ENCODE peak calls at places on chromosome 11, in ten cellular contexts. Z is heart right ventricle, X is colonic mucosa, Q is SK-N-SH, T is spleen, K is tibial artery, U is BJ, V is DND-41, E is A673, A is endodermal cell. W is an unnamed sample.
A peak's percentile ranks its signal among the peaks of the same experiment; 100 is the strongest.

GRCh38 chr11:72041364-72042058 is 38.8 kb downstream of the NUMA1 start:
- DNase-seq in Z (peak; percentile 75), E (peak; percentile 81), V (peak; percentile 51), K (peak; percentile 82), Q (peak; percentile 77), U (peak; percentile 30), X (peak; percentile 65), T (peak; percentile 87), A (peak; percentile 81), W (peak; percentile 71)

GRCh38 chr11:95182397-95182796 is 48.6 kb downstream of the SESN3 start:
- DNase-seq in T (no peak), E (no peak), Z (no peak), U (no peak), K (no peak), A (no peak), V (no peak), X (no peak), Q (no peak), W (no peak)

GRCh38 chr11:115338476-115338875 is 165.7 kb downstream of the CADM1 start:
- DNase-seq in E (peak; percentile 81), Q (no peak), Z (no peak), V (no peak), U (no peak), A (no peak), X (no peak), T (no peak), K (no peak), W (no peak)

GRCh38 chr11:101474666-101475065 is 109.1 kb downstream of the TRPC6 start:
- DNase-seq in Q (no peak), X (no peak), V (no peak), K (no peak), Z (no peak), U (no peak), A (no peak), E (no peak), T (no peak), W (no peak)

GRCh38 chr11:40183073-40184064 is 1276.1 kb downstream of the LRRC4C start:
- DNase-seq in U (no peak), E (no peak), Q (no peak), Z (no peak), V (no peak), K (no peak), A (no peak), X (no peak), T (no peak), W (no peak)

GRCh38 chr11:22807391-22807790 is 22.2 kb downstream of the SVIP start:
- DNase-seq in Q (no peak), E (no peak), X (no peak), A (no peak), T (no peak), U (no peak), K (no peak), Z (no peak), V (no peak), W (no peak)

GRCh38 chr11:91156041-91156440 is 933.2 kb upstream of the CHORDC1 start:
- DNase-seq in Q (no peak), A (no peak), X (no peak), T (no peak), Z (no peak), V (no peak), K (no peak), E (no peak), U (no peak), W (no peak)

GRCh38 chr11:127950162-127950561 is 637.2 kb downstream of the ETS1 start:
- DNase-seq in E (no peak), X (no peak), A (no peak), Z (no peak), T (no peak), Q (no peak), V (no peak), K (no peak), U (no peak), W (no peak)

GRCh38 chr11:46036969-46037368 is 84.3 kb downstream of the PHF21A start:
- DNase-seq in Q (no peak), K (no peak), A (no peak), Z (no peak), U (no peak), X (no peak), V (no peak), T (no peak), E (no peak), W (no peak)

GRCh38 chr11:134439181-134439580 is 27.1 kb upstream of the B3GAT1 start:
- DNase-seq in E (no peak), A (no peak), K (no peak), T (no peak), X (no peak), U (no peak), Z (no peak), Q (no peak), V (no peak), W (peak; percentile 27)

GRCh38 chr11:116421529-116422185 is 351.1 kb downstream of the BUD13 start:
- DNase-seq in T (no peak), A (peak; percentile 62), K (no peak), X (no peak), E (no peak), V (peak; percentile 24), Q (no peak), U (no peak), Z (no peak), W (no peak)

GRCh38 chr11:72229336-72229924 is 4.9 kb downstream of the INPPL1 start:
- DNase-seq in V (no peak), A (peak; percentile 23), Z (no peak), U (no peak), K (no peak), X (no peak), E (no peak), Q (no peak), T (no peak), W (peak; percentile 17)

GRCh38 chr11:65366340-65366773 is 11.8 kb downstream of the TIGD3 start:
- DNase-seq in Q (peak; percentile 89), T (no peak), Z (no peak), X (peak; percentile 53), A (peak; percentile 74), V (peak; percentile 51), K (no peak), E (peak; percentile 92), U (no peak), W (peak; percentile 94)

GRCh38 chr11:129618046-129618569 is 197.5 kb upstream of the TMEM45B start:
- DNase-seq in Q (no peak), Z (no peak), U (no peak), V (no peak), E (no peak), X (no peak), A (no peak), K (no peak), T (no peak), W (peak; percentile 49)

GRCh38 chr11:128464878-128465277 is 122.5 kb downstream of the ETS1 start:
- DNase-seq in X (no peak), K (no peak), A (no peak), T (no peak), Z (no peak), U (no peak), V (no peak), Q (no peak), E (no peak), W (no peak)

DNA sequence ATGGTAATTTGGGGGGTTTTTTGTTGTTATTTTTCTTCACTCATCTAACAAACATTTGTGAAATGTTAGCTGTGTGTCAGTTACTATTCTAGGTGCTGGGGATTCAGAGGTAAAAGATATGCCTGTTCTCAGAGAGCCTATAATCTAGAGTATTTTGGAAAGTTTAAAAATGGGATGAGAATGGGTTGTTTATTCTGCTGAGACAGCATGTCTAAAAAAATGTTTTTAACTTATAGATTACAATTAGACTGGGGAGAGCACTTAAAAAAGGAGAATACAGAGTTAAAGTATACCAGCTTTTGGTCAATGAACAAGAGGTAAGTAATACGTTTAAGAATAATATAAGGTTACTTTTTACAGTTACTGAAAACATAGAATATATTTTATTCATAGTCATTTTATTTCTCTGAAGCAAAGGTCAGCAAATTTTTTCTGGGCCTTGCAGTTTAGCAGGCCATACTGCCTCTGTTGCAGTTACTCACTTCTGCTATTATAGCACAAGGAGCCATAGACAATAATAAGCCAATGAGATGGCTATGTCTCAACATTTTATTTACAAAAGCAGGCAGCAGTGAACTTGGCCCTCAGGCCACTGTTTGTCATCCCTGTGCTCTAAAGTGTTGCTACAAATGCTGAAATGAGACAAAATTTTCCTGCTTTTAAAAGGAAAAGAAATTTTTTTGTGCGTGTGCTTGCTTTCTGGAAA is 60.0 kb downstream of the DKK3 start:
- DNase-seq in K (no peak), V (no peak), X (no peak), E (no peak), Q (no peak), T (no peak), Z (no peak), A (no peak), U (no peak), W (no peak)
- H3K36me3 ChIP-seq in K (peaks cover 36% of the 10 kb centered on the region), V (peaks cover 92% of the 10 kb centered on the region), X (no peaks in the 10 kb centered on the region), E (peaks cover 21% of the 10 kb centered on the region), Q (peaks cover 80% of the 10 kb centered on the region), T (no peaks in the 10 kb centered on the region), Z (no peaks in the 10 kb centered on the region), A (peaks cover 67% of the 10 kb centered on the region), U (no peaks in the 10 kb centered on the region), W (no peaks in the 10 kb centered on the region)

GRCh38 chr11:62921573-62922188 is 518 bp upstream of the CHRM1 start:
- DNase-seq in E (peak; percentile 85), T (peak; percentile 59), Z (no peak), V (no peak), U (no peak), A (peak; percentile 55), X (peak; percentile 57), K (no peak), Q (peak; percentile 62), W (peak; percentile 62)
- H3K4me3 ChIP-seq in E (no peak overlapping the region), T (no peak overlapping the region), Z (no peak overlapping the region), V (no peak overlapping the region), U (no peak overlapping the region), A (no peak overlapping the region), X (peak overlapping the region; percentile 9), K (no peak overlapping the region), Q (no peak overlapping the region), W (no peak overlapping the region)

DNA sequence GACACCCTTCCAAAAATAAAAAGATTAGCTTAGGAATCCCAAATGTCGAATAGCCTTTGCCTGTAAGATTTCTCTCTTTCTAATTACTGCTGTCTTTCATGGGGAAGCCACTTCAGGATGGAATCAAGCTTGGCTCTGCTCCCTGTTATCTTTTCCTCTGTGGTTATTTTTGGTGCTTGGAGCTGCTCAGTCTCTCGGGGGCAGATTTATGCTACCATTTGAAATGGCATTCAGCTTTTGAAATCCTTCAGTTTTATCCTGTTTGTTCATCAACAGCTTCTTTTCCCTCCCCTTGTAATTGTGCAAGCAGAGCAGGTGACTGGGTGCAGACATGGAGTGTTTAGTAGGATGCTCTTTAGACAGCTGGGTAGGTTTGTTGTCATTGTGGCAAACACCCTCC is 111.0 kb downstream of the DBX1 start:
- DNase-seq in V (no peak), Q (no peak), K (no peak), A (peak; percentile 15), U (no peak), E (no peak), X (no peak), T (no peak), Z (no peak), W (no peak)
- H3K36me3 ChIP-seq in V (no peaks in the 10 kb centered on the region), Q (peaks cover 84% of the 10 kb centered on the region), K (peaks cover 77% of the 10 kb centered on the region), A (peaks cover 11% of the 10 kb centered on the region), U (peaks cover 9% of the 10 kb centered on the region), E (no peaks in the 10 kb centered on the region), X (no peaks in the 10 kb centered on the region), T (no peaks in the 10 kb centered on the region), Z (no peaks in the 10 kb centered on the region), W (peaks cover 14% of the 10 kb centered on the region)

DNA sequence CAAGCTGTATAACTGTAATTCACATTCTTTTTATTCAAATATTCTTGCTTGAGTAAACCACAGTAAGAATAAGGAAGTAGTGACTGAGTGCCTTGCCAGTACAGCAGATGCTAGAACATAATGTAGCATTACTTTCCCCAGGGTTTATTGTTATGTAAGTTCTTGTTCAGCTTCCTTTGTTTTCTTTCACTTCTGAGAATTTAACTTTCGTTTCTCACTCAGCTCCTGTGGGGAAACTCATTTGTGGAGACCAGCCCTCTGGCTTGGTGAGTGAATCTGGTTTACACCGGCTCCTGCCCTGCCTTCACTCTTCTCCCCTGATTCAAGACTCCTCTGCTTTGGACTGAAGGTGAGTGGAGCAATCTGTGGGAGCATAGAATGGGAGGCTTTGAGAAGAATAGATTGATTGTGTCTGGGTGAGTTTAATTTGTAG is at the start of gene TRIM22:
- DNase-seq in Q (no peak), V (peak; percentile 74), A (peak; percentile 60), K (peak; percentile 39), T (no peak), Z (no peak), E (peak; percentile 5), U (peak; percentile 45), X (peak; percentile 58), W (peak; percentile 61)
- H3K4me3 ChIP-seq in Q (peak within 1 kb of the TSS; percentile 44), V (peak within 1 kb of the TSS; percentile 25), A (no peak within 1 kb of the TSS), K (peak within 1 kb of the TSS; percentile 51), T (peak within 1 kb of the TSS; percentile 74), Z (peak within 1 kb of the TSS; percentile 69), E (no peak within 1 kb of the TSS), U (peak within 1 kb of the TSS; percentile 46), X (peak within 1 kb of the TSS; percentile 12), W (peak within 1 kb of the TSS; percentile 19)

W was measured in H7.